ENCODE peak calls at places on chromosomes 1 and 21, in six cellular contexts. One of them, this sample, is unnamed.

GRCh38 chr21:41832230-41833137 is 46.7 kb downstream of the PRDM15 start:
- DNase-seq in HCT116: no peak
- DNase-seq in GM12878: no peak
- DNase-seq in K562: no peak
- DNase-seq in NT2/D1: no peak
- DNase-seq in HepG2: no peak
- DNase-seq in this sample: no peak

GRCh38 chr1:234911787-234912186 is 216.8 kb downstream of the TOMM20 start:
- DNase-seq in HCT116: no peak
- DNase-seq in GM12878: no peak
- DNase-seq in K562: no peak
- DNase-seq in NT2/D1: no peak
- DNase-seq in HepG2: no peak
- DNase-seq in this sample: no peak

GRCh38 chr1:156804572-156805243 is 11.9 kb downstream of the SH2D2A start:
- DNase-seq in HCT116: no peak
- DNase-seq in GM12878: no peak
- DNase-seq in K562: no peak
- DNase-seq in NT2/D1: no peak
- DNase-seq in HepG2: no peak
- DNase-seq in this sample: no peak

GRCh38 chr1:201142011-201142853 is 12.0 kb downstream of the TMEM9 start:
- DNase-seq in HCT116: no peak
- DNase-seq in GM12878: no peak
- DNase-seq in K562: no peak
- DNase-seq in NT2/D1: no peak
- DNase-seq in HepG2: no peak
- DNase-seq in this sample: no peak

GRCh38 chr1:91502882-91503184 is 2.2 kb downstream of the CDC7 start:
- DNase-seq in HCT116: no peak
- DNase-seq in GM12878: no peak
- DNase-seq in K562: no peak
- DNase-seq in NT2/D1: no peak
- DNase-seq in HepG2: peak
- DNase-seq in this sample: no peak

GRCh38 chr1:175885247-175885646 is 141.9 kb upstream of the TNR start:
- DNase-seq in HCT116: no peak
- DNase-seq in GM12878: no peak
- DNase-seq in K562: no peak
- DNase-seq in NT2/D1: no peak
- DNase-seq in HepG2: no peak
- DNase-seq in this sample: no peak

GRCh38 chr1:223846668-223847007 is 891 bp upstream of the TP53BP2 start:
- DNase-seq in HCT116: no peak
- DNase-seq in GM12878: no peak
- DNase-seq in K562: no peak
- DNase-seq in NT2/D1: peak
- DNase-seq in HepG2: peak
- DNase-seq in this sample: no peak

GRCh38 chr21:44913425-44914175 is 7.1 kb downstream of the ITGB2 start:
- DNase-seq in HCT116: no peak
- DNase-seq in GM12878: no peak
- DNase-seq in K562: no peak
- DNase-seq in NT2/D1: no peak
- DNase-seq in HepG2: no peak
- DNase-seq in this sample: no peak

GRCh38 chr1:115624859-115625258 is 16.9 kb upstream of the VANGL1 start:
- DNase-seq in HCT116: no peak
- DNase-seq in GM12878: no peak
- DNase-seq in K562: no peak
- DNase-seq in NT2/D1: no peak
- DNase-seq in HepG2: no peak
- DNase-seq in this sample: no peak

GRCh38 chr1:224340711-224341384 is 10.9 kb upstream of the NVL start:
- DNase-seq in HCT116: no peak
- DNase-seq in GM12878: no peak
- DNase-seq in K562: no peak
- DNase-seq in NT2/D1: peak
- DNase-seq in HepG2: no peak
- DNase-seq in this sample: peak

DNA sequence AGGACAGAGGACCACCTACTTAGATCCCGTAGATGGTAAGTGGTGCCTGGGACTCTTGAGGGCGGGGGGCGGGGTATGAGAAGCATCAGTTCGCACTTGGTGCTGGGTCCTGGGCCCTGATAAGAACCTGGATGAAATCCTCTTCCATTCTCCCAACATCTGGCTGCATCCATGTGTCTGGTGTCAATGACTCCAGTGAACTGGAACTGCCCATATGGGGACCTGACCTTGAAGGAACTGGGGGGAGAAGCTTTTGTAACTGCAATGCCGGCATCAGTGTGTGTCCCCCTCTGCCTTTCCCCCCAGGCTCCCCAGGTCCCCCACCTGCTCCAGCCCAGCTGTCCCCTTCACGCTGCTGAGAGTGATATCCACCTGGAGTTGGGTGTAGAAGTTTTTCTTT is 49.7 kb upstream of the EPB41 start:
- DNase-seq in HCT116: no peak
- DNase-seq in GM12878: no peak
- DNase-seq in K562: no peak
- DNase-seq in NT2/D1: no peak
- DNase-seq in HepG2: no peak
- DNase-seq in this sample: no peak
- TF ChIP-seq ZNF274 in HCT116: no peak
- TF ChIP-seq ZNF274 in GM12878: no peak
- TF ChIP-seq ZNF274 in K562: no peak
- TF ChIP-seq ZNF274 in NT2/D1: no peak
- TF ChIP-seq ZNF274 in HepG2: no peak
- TF ChIP-seq ZNF274 in this sample: no peak

DNA sequence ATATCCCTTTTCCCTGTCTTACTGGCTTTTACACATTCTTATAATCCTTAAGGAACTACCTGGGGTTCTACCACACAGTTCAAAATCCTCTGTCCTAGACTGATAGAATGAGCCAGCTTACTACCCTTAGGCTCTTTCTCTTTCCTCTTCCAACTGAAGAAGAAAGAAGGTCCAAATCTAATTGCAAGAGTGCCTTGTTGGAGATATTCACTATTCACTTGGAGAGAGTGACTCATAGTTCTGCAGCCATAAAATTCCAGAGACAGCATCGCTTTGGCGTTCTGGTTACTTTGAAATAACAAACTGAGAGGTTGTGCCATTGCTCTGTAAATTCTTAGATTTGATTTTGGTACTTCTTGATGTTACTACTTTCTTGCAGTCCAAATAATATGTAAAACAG is 4.2 kb downstream of the CADM3 start:
- DNase-seq in HCT116: no peak
- DNase-seq in GM12878: no peak
- DNase-seq in K562: no peak
- DNase-seq in NT2/D1: no peak
- DNase-seq in HepG2: no peak
- DNase-seq in this sample: no peak
- TF ChIP-seq ZNF274 in HCT116: no peak
- TF ChIP-seq ZNF274 in GM12878: no peak
- TF ChIP-seq ZNF274 in K562: no peak
- TF ChIP-seq ZNF274 in NT2/D1: no peak
- TF ChIP-seq ZNF274 in HepG2: no peak
- TF ChIP-seq ZNF274 in this sample: no peak

DNA sequence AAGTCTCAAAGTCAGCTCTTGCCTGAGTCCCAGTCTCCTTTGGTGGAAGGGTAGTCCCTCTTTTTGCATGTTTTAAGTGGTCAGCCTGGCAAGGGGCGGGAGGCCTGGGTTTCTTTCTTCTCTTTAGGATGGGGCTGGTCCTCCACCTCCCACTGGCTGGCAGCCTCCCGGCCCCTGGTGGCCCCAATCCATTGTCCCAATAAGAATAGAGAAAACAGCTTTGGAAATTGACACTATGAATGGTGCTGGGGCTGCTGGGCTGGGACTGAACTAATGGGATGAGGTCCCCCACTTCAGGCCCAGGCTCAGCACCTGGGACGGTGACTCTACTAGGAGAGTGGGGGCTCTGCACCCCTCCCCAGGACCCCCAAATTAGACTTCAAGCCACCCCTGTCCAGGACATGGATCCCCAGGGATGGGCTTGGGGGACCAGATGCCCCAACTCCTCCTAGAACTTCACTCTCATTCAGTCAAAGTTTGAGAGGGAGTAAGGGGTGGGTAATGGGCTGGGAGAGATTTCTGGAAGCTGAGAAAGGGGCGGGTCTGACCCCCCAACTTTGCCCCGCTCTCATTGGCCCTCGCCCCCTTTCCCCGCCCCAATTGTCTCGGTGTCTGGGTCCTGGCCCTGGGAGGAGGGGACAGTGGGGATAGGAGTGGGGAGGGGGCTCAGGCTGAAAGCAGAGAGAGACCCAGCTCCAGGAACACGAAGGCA is 18.2 kb downstream of the SLC27A3 start:
- DNase-seq in HCT116: no peak
- DNase-seq in GM12878: no peak
- DNase-seq in K562: no peak
- DNase-seq in NT2/D1: no peak
- DNase-seq in HepG2: no peak
- DNase-seq in this sample: peak
- TF ChIP-seq ZNF274 in HCT116: no peak
- TF ChIP-seq ZNF274 in GM12878: no peak
- TF ChIP-seq ZNF274 in K562: no peak
- TF ChIP-seq ZNF274 in NT2/D1: no peak
- TF ChIP-seq ZNF274 in HepG2: no peak
- TF ChIP-seq ZNF274 in this sample: no peak

GRCh38 chr1:244836598-244836997 is 1.1 kb downstream of the COX20 start:
- DNase-seq in HCT116: no peak
- DNase-seq in GM12878: no peak
- DNase-seq in K562: no peak
- DNase-seq in NT2/D1: no peak
- DNase-seq in HepG2: no peak
- DNase-seq in this sample: no peak

GRCh38 chr1:244835276-244836134 is at the start of gene COX20:
- DNase-seq in HCT116: peak
- DNase-seq in GM12878: peak
- DNase-seq in K562: peak
- DNase-seq in NT2/D1: peak
- DNase-seq in HepG2: peak
- DNase-seq in this sample: peak

GRCh38 chr1:244833734-244834595 is 1.5 kb upstream of the COX20 start:
- DNase-seq in HCT116: peak
- DNase-seq in GM12878: no peak
- DNase-seq in K562: peak
- DNase-seq in NT2/D1: no peak
- DNase-seq in HepG2: peak
- DNase-seq in this sample: peak

GRCh38 chr1:244836135-244836521 is 670 bp downstream of the COX20 start:
- DNase-seq in HCT116: no peak
- DNase-seq in GM12878: no peak
- DNase-seq in K562: no peak
- DNase-seq in NT2/D1: no peak
- DNase-seq in HepG2: peak
- DNase-seq in this sample: no peak

DNA sequence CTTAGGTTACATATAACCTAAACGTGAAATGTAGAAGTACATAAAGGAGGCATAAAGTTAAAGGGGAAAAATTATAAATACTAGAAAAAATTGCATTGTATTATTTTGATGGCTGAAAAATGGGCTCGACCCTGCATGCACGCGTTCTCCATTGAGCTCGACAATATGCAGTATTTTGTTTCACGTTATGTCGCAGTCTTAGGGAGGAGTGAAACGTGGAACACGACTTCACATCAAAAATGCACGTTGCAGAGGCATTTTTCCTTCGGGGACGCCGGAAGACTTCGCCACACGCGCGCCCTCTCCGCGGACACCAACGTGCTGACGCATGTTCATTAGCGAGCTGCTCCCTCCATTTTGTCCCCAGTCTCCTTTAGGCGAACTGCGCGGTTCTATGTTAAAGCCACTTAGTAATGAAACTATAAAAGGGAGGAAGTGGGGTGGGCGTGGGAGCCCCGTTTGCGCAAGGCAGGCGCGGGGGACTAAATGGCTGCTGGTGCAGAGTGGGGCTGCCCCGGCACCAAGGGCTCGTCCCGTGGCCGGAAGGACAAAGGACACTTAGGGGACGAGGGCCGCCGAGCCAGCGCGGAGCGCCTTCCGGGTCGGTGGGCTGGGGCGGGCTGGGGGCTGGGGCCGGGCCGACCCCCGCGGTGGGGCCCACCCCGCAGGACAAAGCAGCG is 722 bp upstream of the COX20 start:
- DNase-seq in HCT116: peak
- DNase-seq in GM12878: peak
- DNase-seq in K562: no peak
- DNase-seq in NT2/D1: peak
- DNase-seq in HepG2: peak
- DNase-seq in this sample: no peak
- TF ChIP-seq ZNF274 in HCT116: no peak
- TF ChIP-seq ZNF274 in GM12878: no peak
- TF ChIP-seq ZNF274 in K562: no peak
- TF ChIP-seq ZNF274 in NT2/D1: no peak
- TF ChIP-seq ZNF274 in HepG2: no peak
- TF ChIP-seq ZNF274 in this sample: no peak

DNA sequence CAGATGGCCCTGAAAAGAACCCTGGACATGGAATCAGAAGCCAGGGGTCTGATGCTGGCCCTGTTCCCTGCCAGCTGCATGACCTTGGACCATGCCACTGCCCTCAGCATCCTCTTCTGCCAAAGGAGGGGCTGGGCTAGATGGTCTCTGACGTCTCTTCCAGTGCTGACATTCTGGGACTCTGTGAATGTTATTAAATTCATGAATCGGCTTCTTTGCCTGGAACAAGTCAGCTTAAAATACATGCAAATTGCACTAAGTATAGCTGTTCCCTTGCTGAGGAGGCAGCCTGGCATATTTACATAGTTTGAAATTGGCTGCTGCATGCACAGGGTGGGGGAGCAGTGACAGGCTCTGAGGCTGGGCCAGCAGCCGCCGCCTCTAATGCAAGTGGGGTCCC is 23.8 kb downstream of the KCNA2 start:
- DNase-seq in HCT116: no peak
- DNase-seq in GM12878: no peak
- DNase-seq in K562: no peak
- DNase-seq in NT2/D1: no peak
- DNase-seq in HepG2: no peak
- DNase-seq in this sample: no peak
- TF ChIP-seq ZNF274 in HCT116: no peak
- TF ChIP-seq ZNF274 in GM12878: no peak
- TF ChIP-seq ZNF274 in K562: no peak
- TF ChIP-seq ZNF274 in NT2/D1: no peak
- TF ChIP-seq ZNF274 in HepG2: no peak
- TF ChIP-seq ZNF274 in this sample: no peak